ENCODE peak calls at places on chromosomes 3 and 15, in five cellular contexts. V is fibroblast of pulmonary artery; P is stimulated activated naive CD8-positive, alpha-beta T cell treated with anti-CD3 and anti-CD28 coated beads, Interleukin-15, amount 100 ng/mL, for 72 hours; M is ELF-1; L is ACHN. J is an unnamed sample.

GRCh38 chr3:49607796-49608195 is 53.5 kb downstream of the BSN start:
- DNase-seq in M (no peak), P (no peak), V (no peak), L (no peak), J (no peak)

GRCh38 chr3:16060358-16060852 is 114.1 kb upstream of the GALNT15 start:
- DNase-seq in M (peak; percentile 83), P (no peak), V (peak; percentile 100), L (peak; percentile 94), J (no peak)

GRCh38 chr15:99566157-99566900 is 545 bp downstream of the MEF2A start:
- DNase-seq in M (peak; percentile 21), L (peak; percentile 11), P (peak; percentile 40), V (no peak), J (no peak)

GRCh38 chr15:38274135-38274534 is 21.5 kb downstream of the SPRED1 start:
- DNase-seq in P (no peak), M (no peak), L (no peak), V (no peak), J (no peak)

GRCh38 chr15:87387681-87388240 is 868.8 kb downstream of the NTRK3 start:
- DNase-seq in P (no peak), M (no peak), L (no peak), V (no peak), J (no peak)

GRCh38 chr3:126014252-126014651 is 45.3 kb downstream of the ROPN1B start:
- DNase-seq in L (no peak), M (no peak), V (peak; percentile 39), P (no peak), J (no peak)

GRCh38 chr3:141109761-141110160 is 58.6 kb downstream of the SPSB4 start:
- DNase-seq in V (no peak), L (no peak), M (peak; percentile 64), P (no peak), J (no peak)

GRCh38 chr3:38805765-38806386 is 10.1 kb downstream of the SCN10A start:
- DNase-seq in M (peak; percentile 85), V (peak; percentile 85), P (peak; percentile 43), L (peak; percentile 82), J (no peak)

GRCh38 chr15:41251411-41251810 is 20.3 kb downstream of the CHP1 start:
- DNase-seq in V (no peak), P (no peak), M (no peak), L (no peak), J (no peak)

GRCh38 chr15:92140802-92141201 is 252.9 kb upstream of the ST8SIA2 start:
- DNase-seq in M (no peak), L (no peak), V (no peak), P (no peak), J (no peak)

GRCh38 chr3:142244056-142244455 is 18.7 kb upstream of the GK5 start:
- DNase-seq in P (no peak), M (no peak), L (no peak), V (no peak), J (no peak)

GRCh38 chr15:62972814-62973213 is 69.7 kb upstream of the TPM1 start:
- DNase-seq in L (peak; percentile 72), P (no peak), M (no peak), V (peak; percentile 72), J (no peak)

J was measured in substantia nigra.